ENCODE peak calls at places on chromosomes 5 and 9, in eight cellular contexts. One of them, this sample, is unnamed.

GRCh38 chr5:165887147-165887546 is 2381.7 kb downstream of the MAT2B start:
- DNase-seq in Calu3: no peak
- DNase-seq in Caco-2: no peak
- DNase-seq in heart left ventricle: no peak
- DNase-seq in psoas muscle: no peak
- DNase-seq in heart right ventricle: no peak
- DNase-seq in brain microvascular endothelial cell: no peak
- DNase-seq in GM13976: no peak
- DNase-seq in this sample: no peak

GRCh38 chr9:120852240-120853018 is 9.7 kb upstream of the PSMD5 start:
- DNase-seq in Calu3: no peak
- DNase-seq in Caco-2: no peak
- DNase-seq in heart left ventricle: no peak
- DNase-seq in psoas muscle: no peak
- DNase-seq in heart right ventricle: no peak
- DNase-seq in brain microvascular endothelial cell: no peak
- DNase-seq in GM13976: no peak
- DNase-seq in this sample: no peak

GRCh38 chr5:103450333-103451061 is 112.1 kb downstream of the NUDT12 start:
- DNase-seq in Calu3: no peak
- DNase-seq in Caco-2: no peak
- DNase-seq in heart left ventricle: no peak
- DNase-seq in psoas muscle: no peak
- DNase-seq in heart right ventricle: no peak
- DNase-seq in brain microvascular endothelial cell: peak
- DNase-seq in GM13976: no peak
- DNase-seq in this sample: no peak

GRCh38 chr9:93059097-93059959 is 827 bp downstream of the SUSD3 start:
- DNase-seq in Calu3: no peak
- DNase-seq in Caco-2: no peak
- DNase-seq in heart left ventricle: no peak
- DNase-seq in psoas muscle: no peak
- DNase-seq in heart right ventricle: no peak
- DNase-seq in brain microvascular endothelial cell: no peak
- DNase-seq in GM13976: no peak
- DNase-seq in this sample: peak

GRCh38 chr9:26813247-26813646 is 79.4 kb downstream of the CAAP1 start:
- DNase-seq in Calu3: no peak
- DNase-seq in Caco-2: no peak
- DNase-seq in heart left ventricle: no peak
- DNase-seq in psoas muscle: no peak
- DNase-seq in heart right ventricle: no peak
- DNase-seq in brain microvascular endothelial cell: no peak
- DNase-seq in GM13976: no peak
- DNase-seq in this sample: no peak

GRCh38 chr9:128689293-128689770 is 310 bp downstream of the SET start:
- DNase-seq in Calu3: peak
- DNase-seq in Caco-2: peak
- DNase-seq in heart left ventricle: peak
- DNase-seq in psoas muscle: peak
- DNase-seq in heart right ventricle: peak
- DNase-seq in brain microvascular endothelial cell: peak
- DNase-seq in GM13976: peak
- DNase-seq in this sample: no peak

GRCh38 chr9:94805585-94805984 is 79.1 kb downstream of the AOPEP start:
- DNase-seq in Calu3: peak
- DNase-seq in Caco-2: no peak
- DNase-seq in heart left ventricle: no peak
- DNase-seq in psoas muscle: no peak
- DNase-seq in heart right ventricle: no peak
- DNase-seq in brain microvascular endothelial cell: peak
- DNase-seq in GM13976: no peak
- DNase-seq in this sample: no peak

GRCh38 chr9:120783611-120784047 is 9.6 kb downstream of the FBXW2 start:
- DNase-seq in Calu3: no peak
- DNase-seq in Caco-2: no peak
- DNase-seq in heart left ventricle: no peak
- DNase-seq in psoas muscle: no peak
- DNase-seq in heart right ventricle: no peak
- DNase-seq in brain microvascular endothelial cell: no peak
- DNase-seq in GM13976: no peak
- DNase-seq in this sample: no peak

GRCh38 chr5:41524174-41524573 is 13.8 kb upstream of the PLCXD3 start:
- DNase-seq in Calu3: no peak
- DNase-seq in Caco-2: no peak
- DNase-seq in heart left ventricle: no peak
- DNase-seq in psoas muscle: no peak
- DNase-seq in heart right ventricle: no peak
- DNase-seq in brain microvascular endothelial cell: no peak
- DNase-seq in GM13976: no peak
- DNase-seq in this sample: peak
- TF ChIP-seq CTCF in Calu3: no peak
- TF ChIP-seq CTCF in Caco-2: peak
- TF ChIP-seq CTCF in heart left ventricle: no peak
- TF ChIP-seq CTCF in psoas muscle: no peak
- TF ChIP-seq CTCF in heart right ventricle: peak
- TF ChIP-seq CTCF in brain microvascular endothelial cell: no peak
- TF ChIP-seq CTCF in GM13976: peak
- TF ChIP-seq CTCF in this sample: peak

GRCh38 chr9:70390922-70391321 is 23.5 kb downstream of the KLF9 start:
- DNase-seq in Calu3: no peak
- DNase-seq in Caco-2: no peak
- DNase-seq in heart left ventricle: no peak
- DNase-seq in psoas muscle: no peak
- DNase-seq in heart right ventricle: no peak
- DNase-seq in brain microvascular endothelial cell: no peak
- DNase-seq in GM13976: no peak
- DNase-seq in this sample: no peak

GRCh38 chr9:70389642-70390266 is 24.7 kb downstream of the KLF9 start:
- DNase-seq in Calu3: no peak
- DNase-seq in Caco-2: no peak
- DNase-seq in heart left ventricle: no peak
- DNase-seq in psoas muscle: no peak
- DNase-seq in heart right ventricle: no peak
- DNase-seq in brain microvascular endothelial cell: no peak
- DNase-seq in GM13976: no peak
- DNase-seq in this sample: no peak

GRCh38 chr9:70389188-70389587 is 25.3 kb downstream of the KLF9 start:
- DNase-seq in Calu3: no peak
- DNase-seq in Caco-2: no peak
- DNase-seq in heart left ventricle: no peak
- DNase-seq in psoas muscle: no peak
- DNase-seq in heart right ventricle: no peak
- DNase-seq in brain microvascular endothelial cell: no peak
- DNase-seq in GM13976: no peak
- DNase-seq in this sample: no peak

GRCh38 chr9:70392850-70393249 is 21.6 kb downstream of the KLF9 start:
- DNase-seq in Calu3: no peak
- DNase-seq in Caco-2: no peak
- DNase-seq in heart left ventricle: no peak
- DNase-seq in psoas muscle: no peak
- DNase-seq in heart right ventricle: no peak
- DNase-seq in brain microvascular endothelial cell: no peak
- DNase-seq in GM13976: no peak
- DNase-seq in this sample: no peak

DNA sequence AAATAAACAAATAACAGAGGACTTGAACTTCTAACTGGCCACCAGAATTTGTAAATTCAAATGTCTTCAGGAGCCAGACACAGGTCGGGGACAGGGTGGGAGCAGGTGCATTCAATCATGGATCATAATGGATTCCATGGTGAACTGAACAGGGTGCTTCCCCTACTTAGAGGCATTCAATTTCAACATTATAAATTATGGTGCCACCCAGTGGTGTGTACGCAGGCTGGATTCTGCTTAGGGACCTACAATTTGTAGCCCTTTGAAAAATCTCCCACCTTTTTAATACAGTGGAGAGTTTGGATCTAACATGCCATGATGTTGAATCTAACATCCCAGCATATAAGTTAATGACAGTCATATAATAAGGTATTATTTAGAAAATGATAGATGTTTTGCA is 22.3 kb downstream of the KLF9 start:
- DNase-seq in Calu3: peak
- DNase-seq in Caco-2: no peak
- DNase-seq in heart left ventricle: no peak
- DNase-seq in psoas muscle: no peak
- DNase-seq in heart right ventricle: no peak
- DNase-seq in brain microvascular endothelial cell: no peak
- DNase-seq in GM13976: no peak
- DNase-seq in this sample: no peak
- TF ChIP-seq CTCF in Calu3: no peak
- TF ChIP-seq CTCF in Caco-2: no peak
- TF ChIP-seq CTCF in heart left ventricle: no peak
- TF ChIP-seq CTCF in psoas muscle: peak
- TF ChIP-seq CTCF in heart right ventricle: peak
- TF ChIP-seq CTCF in brain microvascular endothelial cell: peak
- TF ChIP-seq CTCF in GM13976: no peak
- TF ChIP-seq CTCF in this sample: peak

GRCh38 chr5:153491408-153491807 is 938 bp downstream of the GRIA1 start:
- DNase-seq in Calu3: no peak
- DNase-seq in Caco-2: no peak
- DNase-seq in heart left ventricle: no peak
- DNase-seq in psoas muscle: no peak
- DNase-seq in heart right ventricle: no peak
- DNase-seq in brain microvascular endothelial cell: no peak
- DNase-seq in GM13976: no peak
- DNase-seq in this sample: no peak

GRCh38 chr5:153498516-153498915 is 8.0 kb downstream of the GRIA1 start:
- DNase-seq in Calu3: no peak
- DNase-seq in Caco-2: no peak
- DNase-seq in heart left ventricle: no peak
- DNase-seq in psoas muscle: no peak
- DNase-seq in heart right ventricle: no peak
- DNase-seq in brain microvascular endothelial cell: no peak
- DNase-seq in GM13976: no peak
- DNase-seq in this sample: no peak

GRCh38 chr5:153496835-153497234 is 6.4 kb downstream of the GRIA1 start:
- DNase-seq in Calu3: peak
- DNase-seq in Caco-2: no peak
- DNase-seq in heart left ventricle: no peak
- DNase-seq in psoas muscle: no peak
- DNase-seq in heart right ventricle: no peak
- DNase-seq in brain microvascular endothelial cell: peak
- DNase-seq in GM13976: no peak
- DNase-seq in this sample: no peak
- TF ChIP-seq CTCF in Calu3: peak
- TF ChIP-seq CTCF in Caco-2: peak
- TF ChIP-seq CTCF in heart left ventricle: peak
- TF ChIP-seq CTCF in psoas muscle: peak
- TF ChIP-seq CTCF in heart right ventricle: peak
- TF ChIP-seq CTCF in brain microvascular endothelial cell: peak
- TF ChIP-seq CTCF in GM13976: peak
- TF ChIP-seq CTCF in this sample: peak

DNA sequence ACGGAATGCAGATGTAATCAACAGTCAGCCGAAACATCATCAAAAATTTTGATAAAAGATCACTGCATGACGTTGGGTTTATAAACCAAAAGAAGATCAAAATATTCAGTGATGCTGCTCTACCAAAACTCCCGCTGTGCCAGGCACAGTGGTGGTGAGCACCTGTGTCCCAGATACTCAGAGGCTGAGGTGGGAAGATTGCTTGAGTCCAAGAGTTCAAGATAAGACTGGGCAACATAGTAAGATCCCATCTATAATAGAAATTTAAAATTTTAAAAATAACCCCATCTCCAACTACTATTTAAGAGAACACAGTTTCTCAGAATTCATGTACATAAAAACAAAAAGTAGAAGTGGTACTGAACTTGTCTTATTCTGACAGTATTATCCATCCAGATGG is 3.8 kb downstream of the LMAN2 start:
- DNase-seq in Calu3: no peak
- DNase-seq in Caco-2: no peak
- DNase-seq in heart left ventricle: no peak
- DNase-seq in psoas muscle: no peak
- DNase-seq in heart right ventricle: no peak
- DNase-seq in brain microvascular endothelial cell: no peak
- DNase-seq in GM13976: no peak
- DNase-seq in this sample: no peak
- TF ChIP-seq CTCF in Calu3: no peak
- TF ChIP-seq CTCF in Caco-2: no peak
- TF ChIP-seq CTCF in heart left ventricle: no peak
- TF ChIP-seq CTCF in psoas muscle: no peak
- TF ChIP-seq CTCF in heart right ventricle: no peak
- TF ChIP-seq CTCF in brain microvascular endothelial cell: no peak
- TF ChIP-seq CTCF in GM13976: no peak
- TF ChIP-seq CTCF in this sample: no peak

GRCh38 chr9:97889941-97890557 is 32.3 kb downstream of the TRMO start:
- DNase-seq in Calu3: peak
- DNase-seq in Caco-2: no peak
- DNase-seq in heart left ventricle: no peak
- DNase-seq in psoas muscle: no peak
- DNase-seq in heart right ventricle: peak
- DNase-seq in brain microvascular endothelial cell: no peak
- DNase-seq in GM13976: peak
- DNase-seq in this sample: peak
- TF ChIP-seq CTCF in Calu3: no peak
- TF ChIP-seq CTCF in Caco-2: peak
- TF ChIP-seq CTCF in heart left ventricle: peak
- TF ChIP-seq CTCF in psoas muscle: peak
- TF ChIP-seq CTCF in heart right ventricle: peak
- TF ChIP-seq CTCF in brain microvascular endothelial cell: peak
- TF ChIP-seq CTCF in GM13976: peak
- TF ChIP-seq CTCF in this sample: peak

DNA sequence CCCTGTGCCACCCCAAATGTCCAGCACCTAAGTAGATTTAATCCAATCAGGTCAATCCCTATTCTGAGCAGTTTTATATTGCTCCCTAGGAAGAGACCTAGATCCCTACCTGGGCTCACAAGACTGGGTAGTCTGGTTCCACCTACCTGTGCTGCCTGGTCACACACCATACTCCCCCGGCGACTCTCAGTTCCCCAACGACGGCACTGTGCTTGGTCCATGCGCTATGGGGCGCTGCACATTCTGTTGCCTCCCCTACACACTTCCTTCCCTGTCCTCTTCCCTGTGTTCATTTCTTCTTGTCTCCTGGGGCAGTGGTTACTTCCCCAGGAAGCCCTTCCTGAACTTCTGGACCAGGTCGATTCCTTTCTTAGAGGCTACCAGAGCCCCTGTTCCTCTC is 109.9 kb upstream of the IL12B start:
- DNase-seq in Calu3: no peak
- DNase-seq in Caco-2: no peak
- DNase-seq in heart left ventricle: no peak
- DNase-seq in psoas muscle: no peak
- DNase-seq in heart right ventricle: no peak
- DNase-seq in brain microvascular endothelial cell: no peak
- DNase-seq in GM13976: no peak
- DNase-seq in this sample: peak
- TF ChIP-seq CTCF in Calu3: no peak
- TF ChIP-seq CTCF in Caco-2: no peak
- TF ChIP-seq CTCF in heart left ventricle: no peak
- TF ChIP-seq CTCF in psoas muscle: no peak
- TF ChIP-seq CTCF in heart right ventricle: no peak
- TF ChIP-seq CTCF in brain microvascular endothelial cell: no peak
- TF ChIP-seq CTCF in GM13976: peak
- TF ChIP-seq CTCF in this sample: peak

DNA sequence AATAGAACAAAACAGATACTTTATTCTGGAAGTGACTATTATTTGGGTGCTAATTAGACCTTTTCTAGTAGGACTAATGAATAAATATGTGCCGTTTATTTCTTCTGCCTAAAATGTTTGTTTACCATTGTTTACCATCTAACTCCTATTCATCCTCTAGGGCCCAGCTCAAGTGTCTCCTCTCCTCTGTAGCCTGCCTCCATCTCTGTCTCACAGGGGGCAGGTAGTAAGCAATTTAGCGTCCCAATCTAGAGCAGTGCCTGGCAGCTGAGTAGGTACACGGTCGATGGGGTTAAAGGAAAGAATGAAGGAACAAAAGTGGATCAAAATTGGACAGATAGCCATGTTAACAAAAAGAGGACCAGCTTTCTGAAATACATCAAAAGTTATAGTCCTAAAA is 230.9 kb downstream of the SLF1 start:
- DNase-seq in Calu3: no peak
- DNase-seq in Caco-2: no peak
- DNase-seq in heart left ventricle: no peak
- DNase-seq in psoas muscle: no peak
- DNase-seq in heart right ventricle: no peak
- DNase-seq in brain microvascular endothelial cell: no peak
- DNase-seq in GM13976: no peak
- DNase-seq in this sample: no peak
- TF ChIP-seq CTCF in Calu3: no peak
- TF ChIP-seq CTCF in Caco-2: no peak
- TF ChIP-seq CTCF in heart left ventricle: no peak
- TF ChIP-seq CTCF in psoas muscle: no peak
- TF ChIP-seq CTCF in heart right ventricle: no peak
- TF ChIP-seq CTCF in brain microvascular endothelial cell: no peak
- TF ChIP-seq CTCF in GM13976: no peak
- TF ChIP-seq CTCF in this sample: no peak

This sample was measured in GM10248.